ENCODE peak calls at places on chromosomes 3 and 15, in eight cellular contexts. T is psoas muscle, R is cardiac fibroblast, E is BJ, V is lung, A is BE2C, G is uterus, Z is fibroblast of lung. B is an unnamed sample.
A peak's percentile ranks its signal among the peaks of the same experiment; 100 is the strongest.

GRCh38 chr3:139201446-139202225 is 142.2 kb upstream of the MRPS22 start:
- DNase-seq in T (no peak), R (no peak), E (no peak), V (no peak), A (no peak), G (no peak), Z (no peak), B (no peak)

GRCh38 chr3:113241292-113242033 is 30.1 kb downstream of the BOC start:
- DNase-seq in T (no peak), R (peak; percentile 19), E (no peak), V (no peak), A (peak; percentile 32), G (peak; percentile 74), Z (no peak), B (no peak)

GRCh38 chr3:112582242-112582874 is 20.5 kb downstream of the SLC35A5 start:
- DNase-seq in T (no peak), R (peak; percentile 87), E (no peak), V (no peak), A (peak; percentile 42), G (peak; percentile 29), Z (peak; percentile 88), B (peak; percentile 73)

GRCh38 chr15:94847325-94847724 is 616.0 kb downstream of the MCTP2 start:
- DNase-seq in T (no peak), R (no peak), E (no peak), V (no peak), A (no peak), G (no peak), Z (no peak), B (no peak)

GRCh38 chr3:137765310-137766033 is 1.4 kb downstream of the SOX14 start:
- DNase-seq in T (no peak), R (no peak), E (no peak), V (no peak), A (no peak), G (no peak), Z (no peak), B (no peak)

GRCh38 chr3:69389520-69390248 is 3.8 kb upstream of the FRMD4B start:
- DNase-seq in T (no peak), R (no peak), E (no peak), V (no peak), A (no peak), G (no peak), Z (no peak), B (no peak)

GRCh38 chr3:183981990-183982658 is 35.6 kb downstream of the ABCC5 start:
- DNase-seq in T (no peak), R (no peak), E (no peak), V (no peak), A (no peak), G (no peak), Z (no peak), B (no peak)

GRCh38 chr15:73504885-73505284 is 61.9 kb downstream of the REC114 start:
- DNase-seq in T (no peak), R (no peak), E (no peak), V (no peak), A (no peak), G (no peak), Z (no peak), B (no peak)

GRCh38 chr3:170424879-170425278 is 6.2 kb downstream of the CLDN11 start:
- DNase-seq in T (no peak), R (peak; percentile 46), E (no peak), V (no peak), A (no peak), G (no peak), Z (no peak), B (no peak)

GRCh38 chr3:145698252-145698651 is 462.7 kb downstream of the PLOD2 start:
- DNase-seq in T (no peak), R (no peak), E (no peak), V (no peak), A (no peak), G (no peak), Z (peak; percentile 63), B (no peak)

GRCh38 chr3:9934235-9934621 is 594 bp downstream of the CRELD1 start:
- DNase-seq in T (no peak), R (no peak), E (no peak), V (no peak), A (no peak), G (peak; percentile 44), Z (no peak), B (no peak)

GRCh38 chr3:9935966-9936365 is 2.3 kb downstream of the CRELD1 start:
- DNase-seq in T (no peak), R (no peak), E (no peak), V (no peak), A (no peak), G (no peak), Z (no peak), B (no peak)

GRCh38 chr3:9933561-9934234 is at the start of gene CRELD1:
- DNase-seq in T (peak; percentile 98), R (peak; percentile 97), E (peak; percentile 46), V (peak; percentile 95), A (peak; percentile 91), G (peak; percentile 95), Z (peak; percentile 93), B (peak; percentile 65)

GRCh38 chr3:9932843-9933560 is 632 bp upstream of the CRELD1 start:
- DNase-seq in T (peak; percentile 93), R (peak; percentile 86), E (no peak), V (peak; percentile 84), A (peak; percentile 80), G (peak; percentile 89), Z (peak; percentile 69), B (no peak)

DNA sequence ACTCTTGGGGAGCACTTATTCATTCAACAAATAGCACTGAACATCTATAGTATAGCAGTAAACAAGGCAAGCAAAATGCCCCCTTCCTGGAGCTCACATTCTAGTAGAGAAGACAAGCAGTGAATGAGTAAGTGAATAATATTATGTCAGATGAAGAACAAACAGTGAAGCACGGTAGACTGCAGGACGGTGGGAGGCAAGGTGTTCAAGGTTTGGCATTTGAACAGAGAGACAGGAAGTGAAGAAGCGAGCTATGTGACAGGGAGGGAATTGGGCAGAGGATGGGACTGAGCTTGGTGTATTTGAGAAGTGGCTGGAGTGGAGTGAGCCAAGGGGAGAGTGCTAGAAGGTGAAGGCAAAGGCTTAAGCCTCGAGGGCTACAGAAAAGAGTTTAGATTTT is 1.4 kb downstream of the CRELD1 start:
- DNase-seq in T (no peak), R (no peak), E (no peak), V (no peak), A (no peak), G (no peak), Z (no peak), B (no peak)
- H3K4me3 ChIP-seq in T (peak overlapping the region; percentile 79), R (peak overlapping the region; percentile 65), E (no peak overlapping the region), V (no peak overlapping the region), A (no peak overlapping the region), G (peak overlapping the region; percentile 75), Z (no peak overlapping the region), B (no peak overlapping the region)

GRCh38 chr3:136173939-136174338 is 22.2 kb downstream of the MSL2 start:
- DNase-seq in T (no peak), R (no peak), E (no peak), V (no peak), A (no peak), G (no peak), Z (no peak), B (no peak)
- TF ChIP-seq CTCF in T (no peak), R (no peak), E (no peak), V (no peak), A (no peak), G (no peak), Z (no peak), B (no peak)

GRCh38 chr3:57555316-57555715 is 758 bp upstream of the PDE12 start:
- DNase-seq in T (no peak), R (no peak), E (no peak), V (no peak), A (no peak), G (no peak), Z (no peak), B (no peak)

GRCh38 chr3:57559526-57559925 is 3.5 kb downstream of the PDE12 start:
- DNase-seq in T (no peak), R (peak; percentile 58), E (no peak), V (no peak), A (no peak), G (no peak), Z (peak; percentile 36), B (no peak)

GRCh38 chr3:57557088-57557537 is 1.0 kb downstream of the PDE12 start:
- DNase-seq in T (no peak), R (peak; percentile 60), E (no peak), V (peak; percentile 32), A (peak; percentile 5), G (no peak), Z (peak; percentile 34), B (no peak)

GRCh38 chr3:57556459-57557087 is 499 bp downstream of the PDE12 start:
- DNase-seq in T (peak; percentile 64), R (no peak), E (no peak), V (no peak), A (no peak), G (no peak), Z (no peak), B (no peak)

GRCh38 chr3:57555738-57556458 is at the start of gene PDE12:
- DNase-seq in T (peak; percentile 94), R (peak; percentile 96), E (peak; percentile 55), V (peak; percentile 87), A (peak; percentile 78), G (peak; percentile 84), Z (peak; percentile 96), B (peak; percentile 75)
- H3K4me3 ChIP-seq in T (peak within 1 kb of the TSS; percentile 97), R (peak within 1 kb of the TSS; percentile 89), E (peak within 1 kb of the TSS; percentile 77), V (peak within 1 kb of the TSS; percentile 91), A (peak within 1 kb of the TSS; percentile 80), G (peak within 1 kb of the TSS; percentile 94), Z (peak within 1 kb of the TSS; percentile 86), B (peak within 1 kb of the TSS; percentile 67)

GRCh38 chr15:68276668-68277067 is 877 bp upstream of the FEM1B start:
- DNase-seq in T (no peak), R (no peak), E (no peak), V (no peak), A (no peak), G (no peak), Z (no peak), B (no peak)

GRCh38 chr15:68279218-68279533 is 1.6 kb downstream of the FEM1B start:
- DNase-seq in T (no peak), R (peak; percentile 25), E (no peak), V (no peak), A (no peak), G (no peak), Z (no peak), B (no peak)

GRCh38 chr15:68277131-68277604 is 377 bp upstream of the FEM1B start:
- DNase-seq in T (no peak), R (no peak), E (no peak), V (peak; percentile 50), A (peak; percentile 60), G (no peak), Z (peak; percentile 73), B (peak; percentile 12)

GRCh38 chr15:68278345-68279217 is 1.0 kb downstream of the FEM1B start:
- DNase-seq in T (no peak), R (peak; percentile 71), E (no peak), V (no peak), A (peak; percentile 82), G (peak; percentile 58), Z (peak; percentile 51), B (no peak)

DNA sequence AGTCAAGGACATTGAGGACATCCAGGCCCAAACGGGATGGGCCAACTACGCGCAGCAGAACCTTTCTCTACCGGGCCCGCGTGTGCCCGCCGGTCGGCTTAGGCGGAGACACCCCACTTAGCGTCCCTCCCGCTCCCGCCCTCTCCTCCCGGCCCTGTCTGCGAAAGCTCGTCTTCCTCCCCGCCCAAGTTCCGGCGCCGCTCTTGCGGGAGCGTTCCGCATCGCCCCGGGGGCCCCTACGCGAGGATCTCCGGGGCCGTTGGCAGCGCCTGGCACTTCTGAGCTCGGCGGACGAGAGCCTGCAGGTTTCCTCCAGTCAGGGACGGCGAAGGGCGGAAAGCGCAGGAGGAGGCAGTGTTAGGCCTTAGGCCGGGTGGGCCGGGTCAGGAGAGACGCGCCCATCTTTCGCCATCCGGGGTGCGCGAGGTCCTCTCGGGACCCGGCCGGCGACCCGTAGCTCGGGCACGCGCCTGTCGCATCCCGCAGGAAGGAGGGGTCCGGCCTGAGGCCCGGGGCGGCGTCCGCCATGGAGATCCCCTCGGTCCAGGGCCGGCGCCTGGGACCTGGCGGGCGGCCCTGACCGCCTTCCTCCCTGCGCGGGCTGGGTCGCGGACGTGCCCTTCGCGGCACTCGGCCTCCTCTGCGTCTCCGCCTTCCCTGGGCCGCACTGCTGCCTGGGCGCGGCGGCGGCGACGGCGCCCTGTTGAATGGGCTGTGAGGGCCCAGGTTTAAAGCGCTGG is at the start of gene FEM1B:
- DNase-seq in T (peak; percentile 96), R (peak; percentile 95), E (peak; percentile 49), V (peak; percentile 89), A (peak; percentile 92), G (peak; percentile 90), Z (peak; percentile 95), B (peak; percentile 75)
- TF ChIP-seq CTCF in T (peak; percentile 27), R (no peak), E (no peak), V (no peak), A (no peak), G (peak; percentile 37), Z (no peak), B (peak; percentile 34)

B was measured in astrocyte of the cerebellum.